ENCODE peak calls at places on chromosomes 12 and 14, in seven cellular contexts. One of them, this sample, is unnamed.

GRCh38 chr12:8989425-8989824 is at the start of gene KLRG1:
- DNase-seq in upper lobe of right lung: no peak
- DNase-seq in effector memory CD4-positive, alpha-beta T cell: no peak
- DNase-seq in uterus: no peak
- DNase-seq in dorsolateral prefrontal cortex: no peak
- DNase-seq in H1: no peak
- DNase-seq in cardiac muscle cell: no peak
- DNase-seq in this sample: no peak

GRCh38 chr12:107337354-107338095 is 244.2 kb upstream of the CRY1 start:
- DNase-seq in upper lobe of right lung: no peak
- DNase-seq in effector memory CD4-positive, alpha-beta T cell: no peak
- DNase-seq in uterus: no peak
- DNase-seq in H1: no peak
- DNase-seq in cardiac muscle cell: no peak
- DNase-seq in dorsolateral prefrontal cortex: no peak
- DNase-seq in this sample: no peak

GRCh38 chr12:101891462-101891971 is 14.1 kb downstream of the DRAM1 start:
- DNase-seq in H1: no peak
- DNase-seq in cardiac muscle cell: no peak
- DNase-seq in upper lobe of right lung: peak; percentile 77
- DNase-seq in dorsolateral prefrontal cortex: no peak
- DNase-seq in uterus: no peak
- DNase-seq in effector memory CD4-positive, alpha-beta T cell: no peak
- DNase-seq in this sample: no peak

GRCh38 chr12:102756564-102756963 is 160.5 kb downstream of the PAH start:
- DNase-seq in upper lobe of right lung: no peak
- DNase-seq in uterus: peak; percentile 38
- DNase-seq in dorsolateral prefrontal cortex: no peak
- DNase-seq in cardiac muscle cell: no peak
- DNase-seq in H1: no peak
- DNase-seq in effector memory CD4-positive, alpha-beta T cell: no peak
- DNase-seq in this sample: no peak

GRCh38 chr14:84036863-84037262 is 1493.1 kb upstream of the FLRT2 start:
- DNase-seq in effector memory CD4-positive, alpha-beta T cell: no peak
- DNase-seq in dorsolateral prefrontal cortex: no peak
- DNase-seq in upper lobe of right lung: no peak
- DNase-seq in cardiac muscle cell: no peak
- DNase-seq in uterus: no peak
- DNase-seq in H1: no peak
- DNase-seq in this sample: no peak

GRCh38 chr14:76918176-76918750 is 92.1 kb downstream of the LRRC74A start:
- DNase-seq in effector memory CD4-positive, alpha-beta T cell: no peak
- DNase-seq in H1: no peak
- DNase-seq in uterus: peak; percentile 82
- DNase-seq in dorsolateral prefrontal cortex: no peak
- DNase-seq in cardiac muscle cell: no peak
- DNase-seq in upper lobe of right lung: peak; percentile 76
- DNase-seq in this sample: no peak

GRCh38 chr14:56208520-56208919 is 90.3 kb downstream of the PELI2 start:
- DNase-seq in H1: no peak
- DNase-seq in cardiac muscle cell: no peak
- DNase-seq in effector memory CD4-positive, alpha-beta T cell: no peak
- DNase-seq in upper lobe of right lung: no peak
- DNase-seq in uterus: no peak
- DNase-seq in dorsolateral prefrontal cortex: no peak
- DNase-seq in this sample: no peak

GRCh38 chr12:79597910-79598309 is 92.9 kb downstream of the PAWR start:
- DNase-seq in uterus: no peak
- DNase-seq in H1: no peak
- DNase-seq in cardiac muscle cell: no peak
- DNase-seq in effector memory CD4-positive, alpha-beta T cell: no peak
- DNase-seq in upper lobe of right lung: no peak
- DNase-seq in dorsolateral prefrontal cortex: no peak
- DNase-seq in this sample: no peak

GRCh38 chr14:55713496-55713895 is 133.5 kb downstream of the KTN1 start:
- DNase-seq in H1: no peak
- DNase-seq in dorsolateral prefrontal cortex: no peak
- DNase-seq in uterus: no peak
- DNase-seq in upper lobe of right lung: no peak
- DNase-seq in effector memory CD4-positive, alpha-beta T cell: no peak
- DNase-seq in cardiac muscle cell: no peak
- DNase-seq in this sample: no peak

GRCh38 chr14:77039285-77040058 is 11.0 kb upstream of the IRF2BPL start:
- DNase-seq in upper lobe of right lung: no peak
- DNase-seq in H1: no peak
- DNase-seq in cardiac muscle cell: peak; percentile 40
- DNase-seq in uterus: no peak
- DNase-seq in dorsolateral prefrontal cortex: no peak
- DNase-seq in effector memory CD4-positive, alpha-beta T cell: no peak
- DNase-seq in this sample: no peak

GRCh38 chr14:92635031-92635430 is 113.4 kb downstream of the LGMN start:
- DNase-seq in dorsolateral prefrontal cortex: no peak
- DNase-seq in H1: no peak
- DNase-seq in upper lobe of right lung: no peak
- DNase-seq in effector memory CD4-positive, alpha-beta T cell: no peak
- DNase-seq in cardiac muscle cell: no peak
- DNase-seq in uterus: no peak
- DNase-seq in this sample: no peak

GRCh38 chr14:103340480-103341212 is 6.6 kb downstream of the EIF5 start:
- DNase-seq in effector memory CD4-positive, alpha-beta T cell: no peak
- DNase-seq in H1: no peak
- DNase-seq in upper lobe of right lung: no peak
- DNase-seq in cardiac muscle cell: no peak
- DNase-seq in uterus: no peak
- DNase-seq in dorsolateral prefrontal cortex: no peak
- DNase-seq in this sample: no peak

GRCh38 chr12:89352242-89352491 is 134 bp downstream of the DUSP6 start:
- DNase-seq in uterus: no peak
- DNase-seq in cardiac muscle cell: no peak
- DNase-seq in upper lobe of right lung: no peak
- DNase-seq in dorsolateral prefrontal cortex: no peak
- DNase-seq in effector memory CD4-positive, alpha-beta T cell: no peak
- DNase-seq in H1: no peak
- DNase-seq in this sample: no peak

GRCh38 chr12:89350661-89351488 is 1.4 kb downstream of the DUSP6 start:
- DNase-seq in upper lobe of right lung: peak; percentile 69
- DNase-seq in effector memory CD4-positive, alpha-beta T cell: no peak
- DNase-seq in cardiac muscle cell: peak; percentile 48
- DNase-seq in dorsolateral prefrontal cortex: no peak
- DNase-seq in H1: no peak
- DNase-seq in uterus: no peak
- DNase-seq in this sample: no peak

GRCh38 chr12:89352492-89353187 is at the start of gene DUSP6:
- DNase-seq in effector memory CD4-positive, alpha-beta T cell: peak; percentile 75
- DNase-seq in upper lobe of right lung: peak; percentile 97
- DNase-seq in H1: peak; percentile 96
- DNase-seq in dorsolateral prefrontal cortex: peak; percentile 89
- DNase-seq in uterus: peak; percentile 81
- DNase-seq in cardiac muscle cell: peak; percentile 97
- DNase-seq in this sample: peak; percentile 94

GRCh38 chr12:89350260-89350659 is 2.0 kb downstream of the DUSP6 start:
- DNase-seq in uterus: no peak
- DNase-seq in cardiac muscle cell: no peak
- DNase-seq in upper lobe of right lung: no peak
- DNase-seq in H1: no peak
- DNase-seq in dorsolateral prefrontal cortex: no peak
- DNase-seq in effector memory CD4-positive, alpha-beta T cell: no peak
- DNase-seq in this sample: no peak

DNA sequence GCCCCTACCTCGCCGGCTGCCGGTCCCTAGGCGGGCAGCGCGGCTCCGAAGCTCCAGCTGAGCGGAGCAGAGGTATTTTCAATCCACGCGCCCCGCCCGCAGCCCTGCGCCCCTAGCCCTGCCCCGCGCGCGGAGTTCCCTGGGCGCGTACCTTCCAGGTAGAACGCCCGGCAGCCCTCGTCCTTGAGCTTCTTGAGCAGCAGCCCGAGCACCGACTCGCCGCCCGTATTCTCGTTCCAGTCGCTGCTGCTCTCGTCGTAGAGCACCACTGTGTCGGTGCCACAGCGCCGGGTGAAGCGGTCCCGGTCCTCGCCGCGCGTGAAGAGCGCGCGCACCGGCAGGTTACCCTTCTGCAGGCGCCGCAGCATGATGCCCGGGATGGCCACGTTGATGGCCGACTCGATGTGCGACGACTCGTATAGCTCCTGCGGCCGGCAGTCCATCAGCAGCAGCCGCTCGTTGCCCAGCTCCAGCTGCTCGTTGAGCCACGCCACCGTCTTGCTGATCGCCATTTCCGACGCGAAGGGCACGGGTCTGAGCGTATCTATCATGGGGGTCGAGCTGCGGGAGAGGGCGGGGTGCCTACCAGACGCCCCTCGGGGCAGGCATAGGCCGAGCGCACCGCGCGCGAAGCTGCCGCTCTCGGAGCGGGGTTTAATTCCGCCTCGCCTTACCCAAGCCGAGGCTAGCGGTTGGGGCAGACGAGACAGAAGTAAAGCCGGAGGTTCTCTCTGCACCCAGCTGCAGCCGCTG is 636 bp downstream of the DUSP6 start:
- DNase-seq in H1: no peak
- DNase-seq in dorsolateral prefrontal cortex: peak; percentile 22
- DNase-seq in cardiac muscle cell: peak; percentile 67
- DNase-seq in uterus: peak; percentile 31
- DNase-seq in upper lobe of right lung: peak; percentile 79
- DNase-seq in effector memory CD4-positive, alpha-beta T cell: peak; percentile 6
- DNase-seq in this sample: peak; percentile 50
- H3K27me3 ChIP-seq in H1: peaks cover 43% of the 10 kb centered on the region
- H3K27me3 ChIP-seq in dorsolateral prefrontal cortex: no peaks in the 10 kb centered on the region
- H3K27me3 ChIP-seq in cardiac muscle cell: no peaks in the 10 kb centered on the region
- H3K27me3 ChIP-seq in uterus: no peaks in the 10 kb centered on the region
- H3K27me3 ChIP-seq in upper lobe of right lung: no peaks in the 10 kb centered on the region
- H3K27me3 ChIP-seq in effector memory CD4-positive, alpha-beta T cell: no peaks in the 10 kb centered on the region
- H3K27me3 ChIP-seq in this sample: no peaks in the 10 kb centered on the region

DNA sequence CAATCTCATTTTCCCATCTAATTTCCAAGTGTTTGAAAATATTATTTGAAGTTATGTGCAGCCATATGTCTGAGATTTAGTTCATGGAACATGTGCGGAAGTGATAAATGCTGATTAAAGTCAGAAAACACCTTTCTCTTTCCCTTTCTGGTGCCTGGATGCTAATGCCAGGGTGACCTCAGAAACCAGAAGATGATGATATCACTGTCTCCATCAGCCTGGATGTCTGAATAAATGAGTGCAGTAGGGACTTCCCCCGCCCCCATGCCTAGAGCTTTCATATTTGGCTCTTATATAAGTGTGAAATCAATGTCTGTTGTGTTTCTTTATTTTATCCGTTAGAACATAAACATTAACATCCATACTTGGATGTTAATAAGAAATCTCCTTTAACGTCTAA is 261.9 kb upstream of the LRIG3 start:
- DNase-seq in cardiac muscle cell: no peak
- DNase-seq in upper lobe of right lung: no peak
- DNase-seq in H1: no peak
- DNase-seq in effector memory CD4-positive, alpha-beta T cell: no peak
- DNase-seq in uterus: no peak
- DNase-seq in dorsolateral prefrontal cortex: no peak
- DNase-seq in this sample: no peak
- H3K27me3 ChIP-seq in cardiac muscle cell: no peaks in the 10 kb centered on the region
- H3K27me3 ChIP-seq in upper lobe of right lung: no peaks in the 10 kb centered on the region
- H3K27me3 ChIP-seq in H1: no peaks in the 10 kb centered on the region
- H3K27me3 ChIP-seq in effector memory CD4-positive, alpha-beta T cell: no peaks in the 10 kb centered on the region
- H3K27me3 ChIP-seq in uterus: no peaks in the 10 kb centered on the region
- H3K27me3 ChIP-seq in dorsolateral prefrontal cortex: no peaks in the 10 kb centered on the region
- H3K27me3 ChIP-seq in this sample: no peaks in the 10 kb centered on the region

GRCh38 chr12:122994781-122995502 is 14.5 kb downstream of the ARL6IP4 start:
- DNase-seq in dorsolateral prefrontal cortex: no peak
- DNase-seq in cardiac muscle cell: no peak
- DNase-seq in H1: no peak
- DNase-seq in effector memory CD4-positive, alpha-beta T cell: no peak
- DNase-seq in uterus: no peak
- DNase-seq in upper lobe of right lung: no peak
- DNase-seq in this sample: no peak

GRCh38 chr12:122996188-122996601 is 15.7 kb downstream of the ARL6IP4 start:
- DNase-seq in H1: no peak
- DNase-seq in uterus: peak; percentile 17
- DNase-seq in cardiac muscle cell: no peak
- DNase-seq in effector memory CD4-positive, alpha-beta T cell: no peak
- DNase-seq in upper lobe of right lung: no peak
- DNase-seq in dorsolateral prefrontal cortex: no peak
- DNase-seq in this sample: no peak

GRCh38 chr12:122995503-122996187 is 15.2 kb downstream of the ARL6IP4 start:
- DNase-seq in effector memory CD4-positive, alpha-beta T cell: no peak
- DNase-seq in dorsolateral prefrontal cortex: no peak
- DNase-seq in upper lobe of right lung: no peak
- DNase-seq in cardiac muscle cell: no peak
- DNase-seq in H1: no peak
- DNase-seq in uterus: peak; percentile 75
- DNase-seq in this sample: no peak

GRCh38 chr12:122992386-122992785 is 11.9 kb downstream of the ARL6IP4 start:
- DNase-seq in upper lobe of right lung: no peak
- DNase-seq in cardiac muscle cell: no peak
- DNase-seq in effector memory CD4-positive, alpha-beta T cell: no peak
- DNase-seq in dorsolateral prefrontal cortex: no peak
- DNase-seq in H1: no peak
- DNase-seq in uterus: no peak
- DNase-seq in this sample: no peak

DNA sequence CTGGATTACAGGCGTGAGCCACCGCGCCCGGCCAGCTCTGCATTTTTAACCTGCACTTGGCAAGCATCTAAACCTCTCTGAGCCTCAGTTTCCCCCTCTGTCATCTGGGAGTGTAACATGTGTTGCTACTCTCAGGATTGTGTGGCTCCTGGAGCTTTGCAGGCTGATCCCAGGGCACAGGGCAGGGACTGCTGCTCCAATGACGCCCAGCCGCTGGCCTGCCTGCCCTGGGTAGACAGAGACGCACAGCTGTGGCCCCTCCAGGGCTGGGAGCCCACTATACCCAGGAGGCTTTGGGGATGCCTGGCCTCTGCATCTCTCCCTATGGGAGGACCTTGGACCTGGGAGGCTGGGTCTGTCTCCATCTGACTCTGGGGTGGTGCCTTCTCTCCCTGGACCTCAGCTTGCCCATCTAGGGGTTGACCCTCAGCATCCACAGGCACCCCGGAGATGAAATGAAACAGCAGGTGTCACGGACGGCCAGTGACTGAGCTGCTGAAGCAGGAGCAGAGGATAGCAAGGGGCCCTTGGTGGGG is 13.7 kb downstream of the ARL6IP4 start:
- DNase-seq in H1: no peak
- DNase-seq in uterus: no peak
- DNase-seq in cardiac muscle cell: no peak
- DNase-seq in dorsolateral prefrontal cortex: no peak
- DNase-seq in effector memory CD4-positive, alpha-beta T cell: no peak
- DNase-seq in upper lobe of right lung: no peak
- DNase-seq in this sample: no peak
- H3K27me3 ChIP-seq in H1: no peaks in the 10 kb centered on the region
- H3K27me3 ChIP-seq in uterus: no peaks in the 10 kb centered on the region
- H3K27me3 ChIP-seq in cardiac muscle cell: no peaks in the 10 kb centered on the region
- H3K27me3 ChIP-seq in dorsolateral prefrontal cortex: no peaks in the 10 kb centered on the region
- H3K27me3 ChIP-seq in effector memory CD4-positive, alpha-beta T cell: no peaks in the 10 kb centered on the region
- H3K27me3 ChIP-seq in upper lobe of right lung: no peaks in the 10 kb centered on the region
- H3K27me3 ChIP-seq in this sample: no peaks in the 10 kb centered on the region

GRCh38 chr12:100413006-100413405 is 56.1 kb downstream of the SLC17A8 start:
- DNase-seq in uterus: no peak
- DNase-seq in upper lobe of right lung: no peak
- DNase-seq in dorsolateral prefrontal cortex: no peak
- DNase-seq in cardiac muscle cell: no peak
- DNase-seq in effector memory CD4-positive, alpha-beta T cell: no peak
- DNase-seq in H1: no peak
- DNase-seq in this sample: no peak
- H3K27me3 ChIP-seq in uterus: no peaks in the 10 kb centered on the region
- H3K27me3 ChIP-seq in upper lobe of right lung: no peaks in the 10 kb centered on the region
- H3K27me3 ChIP-seq in dorsolateral prefrontal cortex: no peaks in the 10 kb centered on the region
- H3K27me3 ChIP-seq in cardiac muscle cell: no peaks in the 10 kb centered on the region
- H3K27me3 ChIP-seq in effector memory CD4-positive, alpha-beta T cell: no peaks in the 10 kb centered on the region
- H3K27me3 ChIP-seq in H1: no peaks in the 10 kb centered on the region
- H3K27me3 ChIP-seq in this sample: peaks cover 4% of the 10 kb centered on the region